ENCODE peak calls at places on chromosomes 12 and 14, in seven cellular contexts. Z, C, L, H, A, M and U are unnamed samples.
A peak's percentile ranks its signal among the peaks of the same experiment; 100 is the strongest.

GRCh38 chr14:81435578-81436295 is 35.6 kb upstream of the STON2 start:
- DNase-seq in H (peak; percentile 51), A (no peak), M (peak; percentile 79), Z (no peak), C (peak; percentile 12), L (peak; percentile 44), U (peak; percentile 41)

GRCh38 chr12:31783996-31784645 is 55.3 kb upstream of the AMN1 start:
- DNase-seq in M (no peak), H (no peak), A (no peak), C (no peak), L (no peak), Z (no peak), U (no peak)

GRCh38 chr14:101121399-101122113 is 218.0 kb upstream of the RTL1 start:
- DNase-seq in C (no peak), Z (no peak), M (no peak), L (peak; percentile 11), A (no peak), H (no peak), U (peak; percentile 6)

GRCh38 chr12:47102406-47102805 is 22.6 kb upstream of the AMIGO2 start:
- DNase-seq in Z (no peak), M (no peak), L (no peak), A (no peak), H (no peak), C (no peak), U (no peak)

GRCh38 chr14:79134346-79134745 is 964.2 kb downstream of the NRXN3 start:
- DNase-seq in H (no peak), C (no peak), Z (no peak), A (no peak), L (no peak), M (no peak), U (no peak)

GRCh38 chr12:78864483-78865296 is at the start of gene SYT1:
- DNase-seq in C (no peak), A (no peak), H (peak; percentile 98), M (peak; percentile 56), Z (peak; percentile 36), L (peak; percentile 19), U (peak; percentile 87)

GRCh38 chr12:131640436-131640969 is 70.4 kb upstream of the SFSWAP start:
- DNase-seq in M (no peak), Z (no peak), H (no peak), L (no peak), A (no peak), C (no peak), U (no peak)

GRCh38 chr12:65956056-65956738 is 131.9 kb downstream of the HMGA2 start:
- DNase-seq in C (no peak), M (no peak), H (no peak), Z (no peak), L (no peak), A (no peak), U (no peak)

GRCh38 chr14:51807355-51807754 is 53.1 kb upstream of the GNG2 start:
- DNase-seq in Z (no peak), H (no peak), L (no peak), A (no peak), M (no peak), C (no peak), U (peak; percentile 42)

GRCh38 chr12:68368332-68368731 is 36.2 kb upstream of the MDM1 start:
- DNase-seq in H (no peak), C (no peak), L (no peak), A (no peak), Z (no peak), M (no peak), U (no peak)

GRCh38 chr12:55619352-55620138 is 17.1 kb upstream of the OR10P1 start:
- DNase-seq in M (peak; percentile 54), C (peak; percentile 63), H (peak; percentile 91), Z (no peak), A (no peak), L (no peak), U (no peak)

GRCh38 chr14:64465856-64466554 is 706 bp downstream of the AKAP5 start:
- DNase-seq in Z (no peak), M (no peak), C (no peak), A (no peak), L (no peak), H (peak; percentile 58), U (peak; percentile 65)

GRCh38 chr12:59444932-59445331 is 150.9 kb upstream of the SLC16A7 start:
- DNase-seq in H (no peak), M (no peak), L (no peak), A (no peak), C (peak; percentile 8), Z (no peak), U (no peak)

GRCh38 chr12:5480218-5480952 is 48.5 kb downstream of the NTF3 start:
- DNase-seq in A (no peak), Z (no peak), M (peak; percentile 73), C (no peak), L (no peak), H (no peak), U (no peak)

GRCh38 chr14:56821807-56822615 is 11.7 kb upstream of the OTX2 start:
- DNase-seq in L (no peak), H (no peak), A (no peak), C (no peak), M (no peak), Z (no peak), U (no peak)

GRCh38 chr14:72738181-72738611 is 155.7 kb downstream of the DPF3 start:
- DNase-seq in M (peak; percentile 35), H (no peak), Z (no peak), A (no peak), L (no peak), C (no peak), U (no peak)

GRCh38 chr12:4153343-4153892 is 120.1 kb upstream of the CCND2 start:
- DNase-seq in L (no peak), A (no peak), H (no peak), C (no peak), M (no peak), Z (no peak), U (no peak)

GRCh38 chr14:22403286-22403685 is 185.7 kb downstream of the DAD1 start:
- DNase-seq in H (no peak), Z (no peak), L (no peak), A (no peak), C (no peak), M (no peak), U (no peak)

GRCh38 chr14:35332517-35333346 is 40.5 kb downstream of the PSMA6 start:
- DNase-seq in Z (no peak), M (peak; percentile 45), A (no peak), H (no peak), C (peak; percentile 27), L (no peak), U (no peak)
- H3K27ac ChIP-seq in Z (peak overlapping the region; percentile 87), M (no peak overlapping the region), A (peak overlapping the region; percentile 40), H (peak overlapping the region; percentile 97), C (peak overlapping the region; percentile 61), L (no peak overlapping the region), U (peak overlapping the region; percentile 38)

GRCh38 chr14:105840266-105841021 is 314.1 kb downstream of the TMEM121 start:
- DNase-seq in Z (no peak), A (no peak), L (peak; percentile 17), H (no peak), M (no peak), C (no peak), U (no peak)

GRCh38 chr14:105841022-105842009 is 314.9 kb downstream of the TMEM121 start:
- DNase-seq in L (peak; percentile 15), H (no peak), C (no peak), M (no peak), Z (no peak), A (no peak), U (no peak)

GRCh38 chr14:105843444-105844046 is 317.2 kb downstream of the TMEM121 start:
- DNase-seq in Z (no peak), A (no peak), C (no peak), M (no peak), H (no peak), L (peak; percentile 15), U (no peak)

GRCh38 chr14:105844047-105844630 is 317.8 kb downstream of the TMEM121 start:
- DNase-seq in H (no peak), L (peak; percentile 8), A (no peak), M (no peak), C (no peak), Z (no peak), U (peak; percentile 10)

GRCh38 chr14:105842105-105842504 is 315.7 kb downstream of the TMEM121 start:
- DNase-seq in A (no peak), L (no peak), H (no peak), Z (no peak), C (no peak), M (no peak), U (no peak)
- H3K9me3 ChIP-seq in A (no peaks in the 10 kb centered on the region), L (no peaks in the 10 kb centered on the region), H (no peaks in the 10 kb centered on the region), Z (no peaks in the 10 kb centered on the region), C (no peaks in the 10 kb centered on the region), M (peaks cover 84% of the 10 kb centered on the region), U (no peaks in the 10 kb centered on the region)

GRCh38 chr12:57896437-57897201 is 44.7 kb upstream of the ATP23 start:
- DNase-seq in A (no peak), Z (peak; percentile 63), M (peak; percentile 80), L (peak; percentile 84), C (no peak), H (peak; percentile 62), U (peak; percentile 84)
- H3K4me3 ChIP-seq in A (peak overlapping the region; percentile 48), Z (peak overlapping the region; percentile 57), M (peak overlapping the region; percentile 24), L (peak overlapping the region; percentile 74), C (peak overlapping the region; percentile 62), H (peak overlapping the region; percentile 58), U (peak overlapping the region; percentile 57)

GRCh38 chr14:75126679-75127473 is at the start of gene NEK9:
- DNase-seq in A (peak; percentile 77), H (peak; percentile 92), C (peak; percentile 87), M (peak; percentile 88), Z (peak; percentile 77), L (peak; percentile 89), U (peak; percentile 90)

GRCh38 chr14:75125617-75126016 is 1.2 kb downstream of the NEK9 start:
- DNase-seq in Z (no peak), M (no peak), H (no peak), A (no peak), C (no peak), L (no peak), U (no peak)

GRCh38 chr14:75126121-75126544 is 715 bp downstream of the NEK9 start:
- DNase-seq in A (no peak), L (no peak), Z (no peak), M (no peak), C (no peak), H (peak; percentile 16), U (no peak)

GRCh38 chr14:75127903-75128595 is 1.2 kb upstream of the NEK9 start:
- DNase-seq in Z (no peak), H (no peak), C (no peak), M (no peak), A (no peak), L (no peak), U (no peak)

DNA sequence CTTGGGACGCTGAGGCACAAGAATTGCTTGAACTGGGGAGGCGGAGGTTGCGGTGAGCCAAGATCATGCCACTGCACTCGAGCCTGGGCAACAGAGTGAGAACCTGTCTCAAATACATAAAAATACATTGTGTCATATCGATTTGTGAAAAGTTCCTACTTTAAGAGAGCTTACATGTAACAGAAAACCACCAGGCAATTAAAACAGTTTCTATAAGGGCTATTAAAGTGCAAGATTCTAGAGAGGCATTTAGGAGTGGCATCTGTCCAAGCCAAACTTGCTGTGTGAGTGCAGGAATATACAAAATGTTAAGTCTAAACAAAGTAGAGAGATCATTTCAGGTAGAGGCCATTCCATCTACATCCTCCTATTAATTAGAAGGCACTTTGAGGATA is 1.7 kb upstream of the NEK9 start:
- DNase-seq in Z (no peak), C (no peak), M (no peak), L (no peak), A (no peak), H (no peak), U (no peak)
- H3K27ac ChIP-seq in Z (no peak overlapping the region), C (no peak overlapping the region), M (no peak overlapping the region), L (no peak overlapping the region), A (no peak overlapping the region), H (no peak overlapping the region), U (no peak overlapping the region)

GRCh38 chr14:54450535-54450934 is 9.4 kb upstream of the CNIH1 start:
- DNase-seq in M (no peak), C (no peak), L (no peak), Z (no peak), A (no peak), H (no peak), U (peak; percentile 53)
- H3K9me3 ChIP-seq in M (no peaks in the 10 kb centered on the region), C (no peaks in the 10 kb centered on the region), L (no peaks in the 10 kb centered on the region), Z (no peaks in the 10 kb centered on the region), A (no peaks in the 10 kb centered on the region), H (no peaks in the 10 kb centered on the region), U (no peaks in the 10 kb centered on the region)